ENCODE peak calls at places on chromosomes 11 and 22, in ten cellular contexts. O is K562, G is stomach, C is ovary, P is H1, W is suprapubic skin, R is sigmoid colon, L is transverse colon, S is esophagus muscularis mucosa, D is SK-N-SH. U is an unnamed sample. For H3K36me3 and H3K9me3, the result is how much of the 10 kb centered on the place peaks cover.

GRCh38 chr11:78138281-78138680 is 1.1 kb downstream of the ALG8 start:
- DNase-seq in O (no peak), G (no peak), C (no peak), P (no peak), W (no peak), R (no peak), L (no peak), S (no peak), D (no peak), U (no peak)

GRCh38 chr22:27801197-27801615 is 350 bp downstream of the MN1 start:
- DNase-seq in O (no peak), G (peak), C (peak), P (peak), W (no peak), R (no peak), L (peak), S (no peak), D (peak), U (no peak)

GRCh38 chr11:67351275-67352005 is 1.9 kb downstream of the POLD4 start:
- DNase-seq in O (peak), G (peak), C (peak), P (peak), W (no peak), R (peak), L (peak), S (no peak), D (peak), U (no peak)

GRCh38 chr22:19641254-19641982 is 72.9 kb upstream of the SEPTIN5 start:
- DNase-seq in O (peak), G (no peak), C (no peak), P (peak), W (peak), R (no peak), L (no peak), S (no peak), D (peak), U (no peak)

GRCh38 chr11:134532176-134532920 is 120.3 kb upstream of the B3GAT1 start:
- DNase-seq in O (no peak), G (peak), C (no peak), P (peak), W (no peak), R (peak), L (no peak), S (no peak), D (no peak), U (no peak)

GRCh38 chr11:75339685-75340409 is 11.6 kb downstream of the ARRB1 start:
- DNase-seq in O (no peak), G (no peak), C (no peak), P (no peak), W (no peak), R (no peak), L (no peak), S (no peak), D (no peak), U (no peak)

GRCh38 chr11:112795142-112795815 is 165.9 kb upstream of the NCAM1 start:
- DNase-seq in O (peak), G (peak), C (no peak), P (peak), W (no peak), R (no peak), L (peak), S (no peak), D (peak), U (no peak)

GRCh38 chr22:26561756-26562417 is 28.0 kb downstream of the TPST2 start:
- DNase-seq in O (no peak), G (peak), C (peak), P (no peak), W (no peak), R (no peak), L (no peak), S (no peak), D (no peak), U (no peak)

GRCh38 chr11:62001450-62002178 is 34.2 kb upstream of the FTH1 start:
- DNase-seq in O (no peak), G (peak), C (peak), P (no peak), W (no peak), R (no peak), L (peak), S (no peak), D (no peak), U (peak)

GRCh38 chr11:116885951-116886629 is 48.7 kb upstream of the APOA1 start:
- DNase-seq in O (no peak), G (no peak), C (no peak), P (no peak), W (no peak), R (no peak), L (no peak), S (no peak), D (no peak), U (no peak)

GRCh38 chr11:2846056-2846455 is 39.5 kb downstream of the CDKN1C start:
- DNase-seq in O (peak), G (no peak), C (no peak), P (no peak), W (no peak), R (no peak), L (no peak), S (no peak), D (no peak), U (no peak)

GRCh38 chr11:119907122-119907933 is 178.3 kb upstream of the NECTIN1 start:
- DNase-seq in O (no peak), G (peak), C (no peak), P (no peak), W (no peak), R (no peak), L (peak), S (no peak), D (peak), U (no peak)

GRCh38 chr11:6703247-6704063 is 20.3 kb upstream of the MRPL17 start:
- DNase-seq in O (no peak), G (peak), C (no peak), P (no peak), W (no peak), R (no peak), L (peak), S (no peak), D (peak), U (no peak)

GRCh38 chr11:115608976-115609375 is 104.8 kb upstream of the CADM1 start:
- DNase-seq in O (no peak), G (no peak), C (no peak), P (no peak), W (no peak), R (no peak), L (no peak), S (no peak), D (no peak), U (no peak)

GRCh38 chr22:50242406-50242949 is 2.3 kb downstream of the TUBGCP6 start:
- DNase-seq in O (no peak), G (no peak), C (no peak), P (no peak), W (no peak), R (no peak), L (no peak), S (no peak), D (no peak), U (no peak)

GRCh38 chr11:60899021-60899936 is 7.1 kb downstream of the PRPF19 start:
- DNase-seq in O (peak), G (peak), C (no peak), P (peak), W (no peak), R (peak), L (no peak), S (no peak), D (peak), U (no peak)

GRCh38 chr11:14409891-14410290 is 50.9 kb upstream of the RRAS2 start:
- DNase-seq in O (no peak), G (no peak), C (no peak), P (no peak), W (no peak), R (no peak), L (no peak), S (no peak), D (no peak), U (no peak)

GRCh38 chr11:106961048-106961447 is 57.2 kb downstream of the GUCY1A2 start:
- DNase-seq in O (no peak), G (no peak), C (no peak), P (no peak), W (no peak), R (no peak), L (no peak), S (no peak), D (no peak), U (no peak)
- TF ChIP-seq EP300 in O (no peak), G (no peak), C (no peak), P (no peak), W (no peak), R (no peak), L (no peak), S (no peak), D (no peak), U (no peak)

GRCh38 chr22:30945653-30946052 is 22.9 kb downstream of the MORC2 start:
- DNase-seq in O (no peak), G (no peak), C (no peak), P (no peak), W (no peak), R (no peak), L (no peak), S (no peak), D (no peak), U (no peak)
- H3K36me3 ChIP-seq in O (half or more), G (half or more), C (under half), P (half or more), W (half or more), R (half or more), L (under half), S (half or more), D (under half), U (half or more)

GRCh38 chr22:48370508-48371325 is 1457.0 kb downstream of the BRD1 start:
- DNase-seq in O (no peak), G (no peak), C (no peak), P (peak), W (no peak), R (peak), L (no peak), S (no peak), D (no peak), U (no peak)

GRCh38 chr22:48367731-48368130 is 1459.9 kb downstream of the BRD1 start:
- DNase-seq in O (no peak), G (no peak), C (peak), P (peak), W (peak), R (no peak), L (peak), S (no peak), D (peak), U (no peak)

GRCh38 chr22:48369789-48370507 is 1457.7 kb downstream of the BRD1 start:
- DNase-seq in O (no peak), G (peak), C (peak), P (peak), W (peak), R (peak), L (peak), S (no peak), D (no peak), U (no peak)

GRCh38 chr22:48371391-48371790 is 1456.3 kb downstream of the BRD1 start:
- DNase-seq in O (no peak), G (no peak), C (no peak), P (peak), W (no peak), R (peak), L (no peak), S (no peak), D (no peak), U (no peak)

GRCh38 chr22:48368975-48369525 is 1458.6 kb downstream of the BRD1 start:
- DNase-seq in O (no peak), G (no peak), C (no peak), P (peak), W (no peak), R (peak), L (no peak), S (no peak), D (no peak), U (no peak)
- H3K9me3 ChIP-seq in O (under half), G (under half), C (under half), P (under half), W (under half), R (under half), L (under half), S (under half), D (under half), U (under half)

GRCh38 chr11:59666969-59667368 is 1.9 kb downstream of the PATL1 start:
- DNase-seq in O (no peak), G (no peak), C (no peak), P (no peak), W (no peak), R (no peak), L (no peak), S (no peak), D (no peak), U (no peak)

GRCh38 chr11:59668188-59668949 is 468 bp downstream of the PATL1 start:
- DNase-seq in O (peak), G (peak), C (peak), P (peak), W (peak), R (peak), L (peak), S (peak), D (no peak), U (peak)

GRCh38 chr11:59669611-59670009 is 773 bp upstream of the PATL1 start:
- DNase-seq in O (peak), G (peak), C (peak), P (peak), W (no peak), R (peak), L (peak), S (no peak), D (no peak), U (peak)

GRCh38 chr11:59667812-59668187 is 1.0 kb downstream of the PATL1 start:
- DNase-seq in O (no peak), G (no peak), C (no peak), P (no peak), W (no peak), R (no peak), L (no peak), S (no peak), D (no peak), U (no peak)

GRCh38 chr11:59668950-59669610 is at the start of gene PATL1:
- DNase-seq in O (peak), G (peak), C (peak), P (peak), W (peak), R (peak), L (peak), S (peak), D (peak), U (peak)
- TF ChIP-seq EP300 in O (no peak), G (no peak), C (peak), P (no peak), W (no peak), R (peak), L (no peak), S (no peak), D (peak), U (peak)

DNA sequence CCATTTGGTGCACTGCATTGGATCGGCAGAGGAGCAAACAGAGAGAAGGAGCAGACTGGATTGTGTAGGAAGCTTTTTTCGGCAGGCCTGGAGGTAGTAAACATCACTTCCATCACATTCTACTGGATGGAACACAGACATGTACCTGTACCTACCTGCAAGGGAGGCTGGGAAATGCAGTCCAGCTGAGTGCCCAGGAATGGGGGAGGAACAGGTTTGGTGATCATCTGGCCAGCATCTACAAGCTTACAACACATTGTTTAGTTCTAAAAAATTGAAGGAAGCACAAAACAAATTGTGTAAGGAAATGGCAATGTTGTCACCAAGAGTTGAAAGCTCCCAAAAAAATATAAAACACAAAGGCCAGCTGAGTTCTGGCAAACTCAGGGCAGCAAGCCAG is 19.1 kb downstream of the SMIM38 start:
- DNase-seq in O (no peak), G (no peak), C (no peak), P (no peak), W (no peak), R (no peak), L (no peak), S (no peak), D (no peak), U (no peak)
- H3K36me3 ChIP-seq in O (under half), G (under half), C (under half), P (under half), W (under half), R (under half), L (under half), S (under half), D (under half), U (under half)

GRCh38 chr22:47432683-47433082 is 670.2 kb downstream of the TBC1D22A start:
- DNase-seq in O (no peak), G (no peak), C (no peak), P (no peak), W (no peak), R (no peak), L (no peak), S (no peak), D (no peak), U (no peak)

GRCh38 chr22:47433627-47434026 is 671.2 kb downstream of the TBC1D22A start:
- DNase-seq in O (no peak), G (no peak), C (no peak), P (no peak), W (no peak), R (no peak), L (no peak), S (peak), D (no peak), U (no peak)

GRCh38 chr22:47435204-47435487 is 672.7 kb downstream of the TBC1D22A start:
- DNase-seq in O (no peak), G (no peak), C (no peak), P (no peak), W (no peak), R (no peak), L (no peak), S (no peak), D (no peak), U (no peak)

GRCh38 chr22:47435826-47436225 is 673.4 kb downstream of the TBC1D22A start:
- DNase-seq in O (no peak), G (no peak), C (no peak), P (no peak), W (no peak), R (no peak), L (no peak), S (peak), D (no peak), U (no peak)

DNA sequence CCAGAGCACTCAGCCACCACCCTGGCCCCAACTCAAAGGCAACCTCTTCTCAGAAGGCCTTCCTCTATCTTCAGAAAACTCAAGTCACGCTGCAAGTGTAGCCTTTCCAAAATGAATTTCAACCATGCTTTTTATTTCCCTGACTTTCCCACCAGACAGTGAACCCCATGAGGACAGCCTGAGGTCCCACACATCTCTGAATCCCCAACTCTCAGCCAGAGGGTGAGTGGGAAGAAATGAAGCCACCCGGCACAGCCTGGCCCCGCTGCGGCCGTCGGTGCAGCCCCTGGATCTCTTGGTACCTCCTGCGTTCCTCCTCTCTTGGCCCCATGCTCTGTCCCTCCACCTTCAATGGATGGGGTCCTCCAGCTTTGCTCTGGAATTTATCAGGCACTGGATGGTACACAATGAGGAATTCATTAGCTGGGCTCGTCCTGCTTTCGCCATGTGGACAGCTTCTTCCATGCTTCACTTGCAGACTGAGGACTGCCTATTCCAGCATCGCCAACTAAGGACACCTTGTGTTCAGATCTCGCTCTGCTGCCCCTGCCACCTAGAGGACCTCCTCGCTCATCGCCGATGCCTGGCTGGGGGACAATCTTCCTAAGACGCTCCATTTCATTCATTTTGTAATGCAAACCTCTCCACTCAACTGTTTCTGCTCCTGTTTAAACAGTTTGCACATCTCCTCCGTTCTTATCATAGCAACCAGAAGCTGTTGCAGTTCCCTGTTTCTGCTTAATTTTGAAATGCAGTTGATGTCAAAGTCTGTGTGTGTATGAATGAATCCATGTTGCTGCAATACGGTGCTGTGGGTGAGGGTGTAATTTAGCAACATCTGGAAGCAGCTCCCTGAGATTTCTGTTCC is 672.1 kb downstream of the TBC1D22A start:
- DNase-seq in O (no peak), G (no peak), C (no peak), P (no peak), W (no peak), R (peak), L (no peak), S (peak), D (no peak), U (no peak)
- H3K9me3 ChIP-seq in O (under half), G (under half), C (under half), P (half or more), W (under half), R (under half), L (under half), S (under half), D (under half), U (under half)

GRCh38 chr11:123196060-123196714 is 1.1 kb upstream of the CLMP start:
- DNase-seq in O (no peak), G (no peak), C (no peak), P (peak), W (no peak), R (no peak), L (no peak), S (no peak), D (no peak), U (no peak)

GRCh38 chr11:123195182-123196059 is at the start of gene CLMP:
- DNase-seq in O (no peak), G (no peak), C (peak), P (peak), W (no peak), R (peak), L (peak), S (no peak), D (peak), U (peak)

GRCh38 chr11:123193742-123194141 is 1.3 kb downstream of the CLMP start:
- DNase-seq in O (no peak), G (no peak), C (no peak), P (no peak), W (no peak), R (peak), L (no peak), S (no peak), D (peak), U (no peak)

GRCh38 chr11:123191939-123192338 is 3.1 kb downstream of the CLMP start:
- DNase-seq in O (no peak), G (no peak), C (no peak), P (no peak), W (no peak), R (no peak), L (no peak), S (no peak), D (no peak), U (no peak)

GRCh38 chr11:123194308-123195181 is 503 bp downstream of the CLMP start:
- DNase-seq in O (no peak), G (no peak), C (peak), P (no peak), W (no peak), R (peak), L (no peak), S (no peak), D (peak), U (no peak)
- TF ChIP-seq EP300 in O (no peak), G (no peak), C (no peak), P (no peak), W (no peak), R (no peak), L (no peak), S (no peak), D (peak), U (no peak)

GRCh38 chr11:65982824-65983588 is 19.0 kb downstream of the EIF1AD start:
- DNase-seq in O (no peak), G (no peak), C (no peak), P (no peak), W (no peak), R (peak), L (no peak), S (no peak), D (peak), U (no peak)

GRCh38 chr11:65979261-65979759 is 17.8 kb downstream of the SART1 start:
- DNase-seq in O (no peak), G (no peak), C (no peak), P (no peak), W (no peak), R (no peak), L (no peak), S (no peak), D (peak), U (no peak)

GRCh38 chr11:65981972-65982823 is 19.8 kb downstream of the EIF1AD start:
- DNase-seq in O (no peak), G (no peak), C (no peak), P (no peak), W (no peak), R (peak), L (no peak), S (no peak), D (peak), U (no peak)

GRCh38 chr11:65983589-65983987 is 18.4 kb downstream of the EIF1AD start:
- DNase-seq in O (no peak), G (no peak), C (no peak), P (no peak), W (no peak), R (no peak), L (no peak), S (no peak), D (no peak), U (no peak)

DNA sequence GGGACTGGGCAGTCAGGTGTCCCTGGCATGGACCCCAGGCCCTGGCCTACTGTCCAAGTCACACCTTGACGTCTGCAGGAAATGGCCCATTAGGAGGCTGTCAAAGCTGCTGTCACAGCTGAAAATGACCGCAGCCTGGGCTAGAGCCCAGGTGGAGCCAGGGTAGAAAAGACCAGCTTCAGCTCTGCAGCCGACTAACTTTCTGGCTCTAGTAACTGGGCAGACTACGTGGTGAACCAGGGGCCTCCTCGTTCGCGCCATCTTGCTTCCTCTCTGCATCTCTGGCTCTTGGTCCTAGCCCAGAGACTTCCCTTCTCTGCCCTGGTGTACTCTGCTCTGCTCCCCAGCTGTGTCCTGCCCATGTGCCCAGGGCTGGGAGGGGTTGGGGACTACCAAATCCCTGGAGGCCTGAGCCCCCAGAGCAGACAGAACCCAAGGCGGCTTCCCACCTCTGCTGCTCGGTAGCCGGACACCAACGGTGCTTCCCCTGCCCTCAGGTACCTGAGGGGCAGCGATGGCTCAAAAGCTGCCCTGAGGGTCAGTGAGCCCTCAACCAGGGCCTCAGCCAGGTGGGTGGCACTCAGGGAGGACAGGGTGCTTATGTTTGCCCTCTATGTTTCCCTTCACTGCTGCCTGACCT is 19.7 kb downstream of the SART1 start:
- DNase-seq in O (no peak), G (no peak), C (no peak), P (no peak), W (no peak), R (peak), L (no peak), S (no peak), D (peak), U (no peak)
- H3K36me3 ChIP-seq in O (under half), G (under half), C (under half), P (under half), W (under half), R (under half), L (under half), S (under half), D (under half), U (under half)